ENCODE peak calls at places on chromosome 2, in six cellular contexts. R, H, V, U, C and I are unnamed samples.

GRCh38 chr2:234979204-234980167 is 27.7 kb downstream of the SH3BP4 start:
- DNase-seq in V (no peak), H (no peak), C (no peak), R (no peak), U (no peak), I (no peak)

GRCh38 chr2:127588241-127588640 is 52.8 kb downstream of the MYO7B start:
- DNase-seq in U (no peak), R (no peak), H (no peak), V (no peak), C (no peak), I (peak)

GRCh38 chr2:182625814-182626213 is 90.2 kb upstream of the DNAJC10 start:
- DNase-seq in V (no peak), C (no peak), U (no peak), H (no peak), R (peak), I (no peak)

GRCh38 chr2:72139871-72140620 is 7.6 kb downstream of the CYP26B1 start:
- DNase-seq in C (no peak), R (no peak), H (no peak), U (no peak), V (no peak), I (peak)

GRCh38 chr2:240416821-240417220 is 18.6 kb upstream of the GPC1 start:
- DNase-seq in U (no peak), H (no peak), V (no peak), R (no peak), C (no peak), I (no peak)

GRCh38 chr2:43019536-43020183 is 206.7 kb downstream of the ZFP36L2 start:
- DNase-seq in V (no peak), U (no peak), R (no peak), C (no peak), H (no peak), I (peak)

GRCh38 chr2:122145805-122146204 is 390.4 kb downstream of the TSN start:
- DNase-seq in R (no peak), H (no peak), C (no peak), V (no peak), U (no peak), I (no peak)

GRCh38 chr2:19540739-19541503 is 182.5 kb upstream of the OSR1 start:
- DNase-seq in R (peak), C (peak), V (no peak), H (no peak), U (no peak), I (no peak)